ENCODE peak calls at places on chromosomes 1 and 21, in four cellular contexts. D is IMR-90, J is K562, Y is GM12878. O is an unnamed sample.

GRCh38 chr1:201883786-201884185 is 4.9 kb upstream of the SHISA4 start:
- DNase-seq in D (peak), J (peak), Y (no peak), O (no peak)

GRCh38 chr1:11708554-11709350 is 17.2 kb downstream of the DRAXIN start:
- DNase-seq in D (no peak), J (no peak), Y (no peak), O (no peak)

GRCh38 chr1:1593834-1594601 is 5.9 kb downstream of the FNDC10 start:
- DNase-seq in D (no peak), J (no peak), Y (no peak), O (no peak)

GRCh38 chr1:42592811-42593210 is 65.4 kb upstream of the PPIH start:
- DNase-seq in D (no peak), J (no peak), Y (no peak), O (no peak)

GRCh38 chr21:14877581-14878228 is 187.1 kb downstream of the NRIP1 start:
- DNase-seq in D (peak), J (no peak), Y (no peak), O (peak)

GRCh38 chr1:69569281-69569970 is 1.7 kb downstream of the LRRC7 start:
- DNase-seq in D (no peak), J (no peak), Y (no peak), O (no peak)

GRCh38 chr1:87359586-87359985 is 30.9 kb downstream of the LMO4 start:
- DNase-seq in D (no peak), J (no peak), Y (no peak), O (no peak)

GRCh38 chr1:39933956-39934941 is 20.7 kb upstream of the MFSD2A start:
- DNase-seq in D (peak), J (no peak), Y (no peak), O (peak)

GRCh38 chr21:37762606-37763005 is 153.7 kb downstream of the KCNJ6 start:
- DNase-seq in D (no peak), J (no peak), Y (no peak), O (no peak)

GRCh38 chr1:115925511-115925910 is 50.8 kb upstream of the SLC22A15 start:
- DNase-seq in D (no peak), J (no peak), Y (no peak), O (no peak)

GRCh38 chr1:67058761-67059160 is 4.8 kb upstream of the SLC35D1 start:
- DNase-seq in D (peak), J (no peak), Y (no peak), O (no peak)

GRCh38 chr21:45591619-45592207 is 49.5 kb upstream of the SLC19A1 start:
- DNase-seq in D (no peak), J (no peak), Y (no peak), O (no peak)

GRCh38 chr1:108084866-108085477 is 115.2 kb downstream of the SLC25A24 start:
- DNase-seq in D (no peak), J (no peak), Y (no peak), O (no peak)

GRCh38 chr1:180116964-180117763 is 37.5 kb upstream of the QSOX1 start:
- DNase-seq in D (peak), J (no peak), Y (no peak), O (peak)

GRCh38 chr1:234326493-234327366 is 46.5 kb upstream of the COA6 start:
- DNase-seq in D (peak), J (peak), Y (no peak), O (peak)

GRCh38 chr1:201214461-201214860 is 23.8 kb downstream of the IGFN1 start:
- DNase-seq in D (no peak), J (peak), Y (no peak), O (peak)

GRCh38 chr1:231334079-231334666 is 3.5 kb downstream of the EXOC8 start:
- DNase-seq in D (no peak), J (no peak), Y (peak), O (no peak)

GRCh38 chr21:35198004-35198403 is 148.9 kb upstream of the RUNX1 start:
- DNase-seq in D (peak), J (no peak), Y (no peak), O (peak)

GRCh38 chr1:107358611-107359342 is 217.9 kb downstream of the NTNG1 start:
- DNase-seq in D (no peak), J (no peak), Y (no peak), O (no peak)

GRCh38 chr1:43285269-43285986 is at the start of gene C1orf210:
- DNase-seq in D (no peak), J (peak), Y (no peak), O (no peak)

GRCh38 chr1:33092438-33092837 is 11.5 kb downstream of the AZIN2 start:
- DNase-seq in D (no peak), J (no peak), Y (no peak), O (no peak)

GRCh38 chr1:33086384-33086850 is 5.5 kb downstream of the AZIN2 start:
- DNase-seq in D (peak), J (peak), Y (peak), O (peak)

GRCh38 chr1:33088119-33088906 is 7.4 kb downstream of the AZIN2 start:
- DNase-seq in D (peak), J (no peak), Y (peak), O (no peak)

GRCh38 chr1:33087677-33088076 is 6.7 kb downstream of the AZIN2 start:
- DNase-seq in D (no peak), J (no peak), Y (no peak), O (no peak)

DNA sequence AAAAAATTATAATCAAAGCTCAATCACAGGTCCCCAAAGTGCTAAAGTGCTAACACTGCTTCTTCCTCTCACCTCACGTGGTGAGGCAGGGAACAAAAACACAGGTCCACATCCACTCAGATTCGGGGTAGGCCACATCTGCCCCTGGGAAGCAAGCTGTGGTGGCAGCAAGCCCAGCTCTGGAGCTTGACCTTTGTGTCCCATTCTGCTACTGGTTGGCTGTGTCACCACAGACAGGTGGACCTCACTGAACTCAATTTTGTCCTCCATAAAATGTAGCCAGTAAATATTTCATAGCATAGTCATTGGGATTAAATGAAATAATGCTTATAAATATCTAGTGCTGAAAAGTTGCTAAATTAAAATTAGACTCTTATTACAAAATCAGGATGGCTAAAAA is 8.5 kb downstream of the AZIN2 start:
- DNase-seq in D (no peak), J (no peak), Y (no peak), O (no peak)
- TF ChIP-seq ELK1 in D (no peak), J (no peak), Y (no peak), O (no peak)

GRCh38 chr1:21966247-21967000 is 10.4 kb upstream of the CELA3B start:
- DNase-seq in D (peak), J (no peak), Y (no peak), O (peak)
- TF ChIP-seq ELK1 in D (no peak), J (no peak), Y (no peak), O (no peak)

GRCh38 chr1:225747566-225747965 is 30.1 kb upstream of the SRP9 start:
- DNase-seq in D (no peak), J (no peak), Y (no peak), O (no peak)
- TF ChIP-seq ELK1 in D (no peak), J (no peak), Y (no peak), O (no peak)

DNA sequence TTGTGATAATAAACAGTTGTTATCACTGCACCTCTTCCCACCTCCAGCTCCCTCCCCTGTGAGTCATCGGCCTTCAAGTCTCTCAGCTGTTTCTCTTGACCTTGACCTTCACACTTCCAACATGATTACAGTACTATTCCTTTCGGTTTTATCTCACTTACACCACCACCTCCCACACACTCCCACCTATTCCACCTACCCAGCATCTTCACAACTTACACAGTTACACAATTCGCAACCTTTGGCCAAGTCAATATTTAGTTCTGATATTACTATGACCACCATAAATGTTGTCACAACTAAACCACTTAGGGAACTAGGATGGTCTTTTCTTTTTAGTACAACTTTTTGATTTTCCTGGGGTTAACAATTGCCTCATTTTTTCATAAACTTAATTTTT is 60.2 kb downstream of the RIPK4 start:
- DNase-seq in D (peak), J (peak), Y (no peak), O (peak)
- TF ChIP-seq ELK1 in D (no peak), J (no peak), Y (no peak), O (no peak)

GRCh38 chr1:207825296-207825695 is 73.4 kb downstream of the CD46 start:
- DNase-seq in D (no peak), J (no peak), Y (no peak), O (no peak)

GRCh38 chr1:207824691-207825090 is 72.8 kb downstream of the CD46 start:
- DNase-seq in D (no peak), J (no peak), Y (peak), O (no peak)

GRCh38 chr1:207826557-207827487 is 75.0 kb downstream of the CD46 start:
- DNase-seq in D (no peak), J (no peak), Y (no peak), O (peak)

GRCh38 chr1:207827488-207827830 is 75.6 kb downstream of the CD46 start:
- DNase-seq in D (no peak), J (no peak), Y (no peak), O (no peak)

DNA sequence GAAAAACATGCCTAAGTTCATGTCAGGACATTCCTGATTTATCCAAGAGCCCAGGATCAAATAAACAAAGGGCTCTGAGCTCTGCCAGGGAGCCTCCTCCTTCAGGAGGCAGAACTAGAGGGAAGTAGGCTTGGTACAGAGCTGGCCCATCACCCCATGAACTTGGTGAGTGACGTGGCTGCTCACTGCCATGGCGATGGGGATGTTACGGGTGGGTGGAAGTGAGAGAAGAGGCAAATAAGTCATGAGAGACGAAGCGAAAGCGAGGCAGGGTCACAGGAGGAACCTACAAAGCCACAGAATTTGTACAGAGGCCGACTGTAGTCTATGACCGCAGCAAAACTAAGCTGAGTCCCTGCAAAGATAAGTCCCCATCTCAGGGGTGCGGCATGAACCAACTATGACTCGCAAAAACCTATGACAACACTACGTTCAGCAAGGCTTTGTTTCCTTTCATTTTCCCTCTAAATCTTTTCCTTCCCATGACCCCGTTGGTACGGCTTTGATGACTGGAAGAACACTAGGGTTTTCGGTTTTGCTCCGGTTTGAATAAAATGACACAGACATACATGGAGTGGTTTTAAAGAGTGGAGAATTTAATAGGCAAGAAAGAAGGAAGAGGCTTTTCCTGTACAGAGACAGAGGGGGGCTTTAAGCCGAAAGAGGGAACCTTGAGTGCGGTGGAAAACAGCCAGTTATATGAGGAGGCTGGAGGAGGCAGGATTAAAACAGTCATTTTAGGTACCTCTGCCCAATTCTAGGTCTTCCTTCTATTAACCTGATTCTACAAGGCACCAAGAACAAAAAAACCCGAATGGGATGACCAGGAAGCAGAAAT is 74.1 kb downstream of the CD46 start:
- DNase-seq in D (peak), J (peak), Y (peak), O (no peak)
- TF ChIP-seq ELK1 in D (no peak), J (no peak), Y (no peak), O (no peak)

DNA sequence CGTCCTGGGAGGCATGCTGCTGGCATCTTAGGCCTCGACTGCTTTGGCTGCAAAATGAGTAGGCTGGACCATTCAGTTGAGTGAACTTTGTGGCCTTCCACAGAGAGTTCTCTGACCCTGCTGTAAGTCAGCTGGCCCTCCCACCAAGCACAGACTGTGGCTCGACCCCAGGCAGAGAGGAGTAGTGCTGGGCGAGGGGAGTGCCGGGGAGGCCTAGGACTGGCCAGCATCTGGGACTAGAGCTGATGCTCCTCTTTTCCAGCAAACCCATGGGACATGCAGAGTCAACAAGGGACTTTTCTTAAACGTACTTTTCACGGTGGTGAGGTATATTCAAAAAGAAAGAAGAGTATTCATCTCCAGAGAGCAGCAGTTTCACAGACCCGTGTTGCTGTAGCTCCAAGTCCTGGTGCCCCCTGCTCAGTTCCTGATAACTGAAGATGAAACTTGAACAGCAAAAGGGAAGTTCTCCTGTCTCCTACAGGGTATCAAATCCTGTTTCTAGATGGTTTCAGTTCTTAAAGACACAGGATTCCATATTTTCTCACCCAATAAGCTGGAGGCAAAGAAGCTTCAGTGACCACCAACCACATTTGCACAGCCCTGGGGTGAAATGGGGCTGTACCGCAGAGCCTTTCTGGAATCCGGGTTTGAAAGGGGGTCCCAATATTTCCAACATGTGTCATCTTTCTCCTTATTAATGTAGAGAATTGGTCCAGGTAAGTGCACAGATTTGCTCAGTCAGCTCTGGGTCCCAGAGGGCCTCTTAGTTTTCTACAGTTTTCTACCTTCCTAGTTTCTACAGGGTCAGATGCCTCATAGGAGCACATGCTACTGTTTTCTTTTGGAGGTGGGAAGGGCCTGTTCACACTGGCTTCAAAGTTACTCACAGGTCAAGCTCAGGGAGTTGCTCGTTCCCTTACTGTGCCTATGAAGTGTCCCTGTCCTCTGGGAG is 20.9 kb downstream of the BATF3 start:
- DNase-seq in D (no peak), J (no peak), Y (peak), O (no peak)
- TF ChIP-seq ELK1 in D (no peak), J (no peak), Y (no peak), O (no peak)

O was measured in A549.